ENCODE peak calls at places on chromosomes 6 and 20, in eight cellular contexts. M is activated CD4-positive, alpha-beta T cell treated with anti-CD3 and anti-CD28 coated beads, Interleukin-2, amount 50 U/mL, for 1 hour; L is HTR-8/SVneo; B is endodermal cell; S is T-cell; K is hepatocyte; F is tibial artery; E is CD4-positive, alpha-beta T cell. A is an unnamed sample.

GRCh38 chr6:165662671-165663282 is at the start of gene PDE10A:
- DNase-seq in M (no peak), L (no peak), B (peak), S (no peak), K (peak), F (peak), E (no peak), A (no peak)

GRCh38 chr20:35151739-35152138 is 4.6 kb upstream of the EDEM2 start:
- DNase-seq in M (no peak), L (no peak), B (no peak), S (no peak), K (no peak), F (no peak), E (no peak), A (no peak)

GRCh38 chr6:144377586-144377985 is 92.5 kb downstream of the UTRN start:
- DNase-seq in M (no peak), L (no peak), B (no peak), S (no peak), K (no peak), F (no peak), E (no peak), A (no peak)

GRCh38 chr6:17169291-17169690 is 67.4 kb downstream of the STMND1 start:
- DNase-seq in M (no peak), L (no peak), B (no peak), S (no peak), K (no peak), F (no peak), E (no peak), A (no peak)

GRCh38 chr6:44150317-44150917 is 8.2 kb upstream of the CAPN11 start:
- DNase-seq in M (no peak), L (no peak), B (no peak), S (no peak), K (no peak), F (no peak), E (no peak), A (no peak)

GRCh38 chr6:83378621-83379388 is 52.0 kb downstream of the ME1 start:
- DNase-seq in M (no peak), L (no peak), B (no peak), S (no peak), K (no peak), F (no peak), E (no peak), A (no peak)

GRCh38 chr6:33683051-33683571 is 28.4 kb downstream of the UQCC2 start:
- DNase-seq in M (peak), L (no peak), B (no peak), S (peak), K (no peak), F (no peak), E (peak), A (no peak)

GRCh38 chr6:28080631-28081485 is 490 bp downstream of the ZNF165 start:
- DNase-seq in M (peak), L (peak), B (peak), S (peak), K (peak), F (peak), E (peak), A (peak)

GRCh38 chr20:49616154-49617007 is 48.4 kb upstream of the PTGIS start:
- DNase-seq in M (no peak), L (no peak), B (peak), S (no peak), K (no peak), F (no peak), E (no peak), A (no peak)

GRCh38 chr6:157571269-157571668 is 190.3 kb downstream of the ZDHHC14 start:
- DNase-seq in M (no peak), L (no peak), B (no peak), S (no peak), K (no peak), F (no peak), E (no peak), A (no peak)

GRCh38 chr6:135974416-135974815 is 122.9 kb downstream of the PDE7B start:
- DNase-seq in M (no peak), L (no peak), B (no peak), S (no peak), K (no peak), F (no peak), E (no peak), A (no peak)

GRCh38 chr6:17986656-17987575 is 519 bp downstream of the KIF13A start:
- DNase-seq in M (no peak), L (peak), B (peak), S (no peak), K (peak), F (peak), E (no peak), A (no peak)

GRCh38 chr6:151054304-151054703 is 185.5 kb upstream of the AKAP12 start:
- DNase-seq in M (no peak), L (no peak), B (no peak), S (no peak), K (no peak), F (no peak), E (no peak), A (no peak)

GRCh38 chr20:32018269-32019155 is 8.3 kb downstream of the CCM2L start:
- DNase-seq in M (peak), L (peak), B (peak), S (peak), K (peak), F (no peak), E (peak), A (peak)

GRCh38 chr6:129609635-129610034 is 100.3 kb downstream of the ARHGAP18 start:
- DNase-seq in M (no peak), L (no peak), B (no peak), S (no peak), K (no peak), F (peak), E (no peak), A (no peak)

GRCh38 chr20:53570446-53571276 is 23.0 kb downstream of the ZNF217 start:
- DNase-seq in M (no peak), L (no peak), B (no peak), S (no peak), K (no peak), F (no peak), E (no peak), A (no peak)

GRCh38 chr6:169230322-169230665 is 23.4 kb downstream of the THBS2 start:
- DNase-seq in M (no peak), L (no peak), B (no peak), S (no peak), K (no peak), F (no peak), E (no peak), A (no peak)

GRCh38 chr20:36472656-36473071 is 68.7 kb upstream of the MYL9 start:
- DNase-seq in M (peak), L (no peak), B (peak), S (peak), K (peak), F (no peak), E (no peak), A (no peak)